ENCODE peak calls at places on chromosomes 16 and 17, in six cellular contexts. One of them, this sample, is unnamed.

GRCh38 chr17:76556759-76557367 is 17.0 kb downstream of the PRCD start:
- DNase-seq in GM23248: peak; percentile 54
- DNase-seq in GM23338: peak; percentile 55
- DNase-seq in SK-N-SH: no peak
- DNase-seq in hepatocyte: peak; percentile 70
- DNase-seq in neural progenitor cell: peak; percentile 25
- DNase-seq in this sample: peak; percentile 40

GRCh38 chr16:47311738-47312505 is 148.9 kb downstream of the ITFG1 start:
- DNase-seq in hepatocyte: peak; percentile 7
- DNase-seq in neural progenitor cell: peak; percentile 20
- DNase-seq in SK-N-SH: no peak
- DNase-seq in GM23248: peak; percentile 12
- DNase-seq in GM23338: peak; percentile 65
- DNase-seq in this sample: peak; percentile 61

GRCh38 chr17:83076930-83077329 is 2.5 kb upstream of the METRNL start:
- DNase-seq in GM23248: no peak
- DNase-seq in neural progenitor cell: no peak
- DNase-seq in hepatocyte: no peak
- DNase-seq in SK-N-SH: peak; percentile 71
- DNase-seq in GM23338: no peak
- DNase-seq in this sample: peak; percentile 31

GRCh38 chr17:82592751-82593589 is 55.3 kb downstream of the WDR45B start:
- DNase-seq in SK-N-SH: peak; percentile 84
- DNase-seq in hepatocyte: peak; percentile 84
- DNase-seq in GM23248: peak; percentile 72
- DNase-seq in neural progenitor cell: peak; percentile 78
- DNase-seq in GM23338: peak; percentile 88
- DNase-seq in this sample: peak; percentile 83

GRCh38 chr16:88785106-88785924 is at the start of gene PIEZO1:
- DNase-seq in neural progenitor cell: peak; percentile 70
- DNase-seq in hepatocyte: peak; percentile 88
- DNase-seq in GM23248: peak; percentile 86
- DNase-seq in GM23338: peak; percentile 54
- DNase-seq in SK-N-SH: peak; percentile 86
- DNase-seq in this sample: peak; percentile 53

GRCh38 chr17:67673006-67673405 is 44.7 kb upstream of the NOL11 start:
- DNase-seq in neural progenitor cell: no peak
- DNase-seq in GM23248: no peak
- DNase-seq in hepatocyte: no peak
- DNase-seq in SK-N-SH: no peak
- DNase-seq in GM23338: no peak
- DNase-seq in this sample: no peak

GRCh38 chr17:58315281-58315711 is 13.3 kb downstream of the TSPOAP1 start:
- DNase-seq in neural progenitor cell: no peak
- DNase-seq in hepatocyte: no peak
- DNase-seq in GM23338: no peak
- DNase-seq in GM23248: no peak
- DNase-seq in SK-N-SH: peak; percentile 16
- DNase-seq in this sample: peak; percentile 72

GRCh38 chr16:48318630-48319029 is 66.6 kb downstream of the SIAH1 start:
- DNase-seq in SK-N-SH: no peak
- DNase-seq in hepatocyte: no peak
- DNase-seq in neural progenitor cell: no peak
- DNase-seq in GM23248: no peak
- DNase-seq in GM23338: peak; percentile 78
- DNase-seq in this sample: no peak

GRCh38 chr16:63945805-63946204 is 1176.1 kb downstream of the CDH11 start:
- DNase-seq in SK-N-SH: no peak
- DNase-seq in neural progenitor cell: no peak
- DNase-seq in GM23338: no peak
- DNase-seq in hepatocyte: no peak
- DNase-seq in GM23248: peak; percentile 49
- DNase-seq in this sample: no peak

GRCh38 chr16:585351-585750 is 4.5 kb upstream of the RAB40C start:
- DNase-seq in neural progenitor cell: peak; percentile 56
- DNase-seq in GM23338: peak; percentile 64
- DNase-seq in SK-N-SH: peak; percentile 83
- DNase-seq in hepatocyte: no peak
- DNase-seq in GM23248: no peak
- DNase-seq in this sample: no peak

GRCh38 chr17:836154-836553 is 54.0 kb downstream of the MRM3 start:
- DNase-seq in hepatocyte: no peak
- DNase-seq in GM23338: peak; percentile 59
- DNase-seq in neural progenitor cell: no peak
- DNase-seq in GM23248: peak; percentile 78
- DNase-seq in SK-N-SH: no peak
- DNase-seq in this sample: no peak

GRCh38 chr17:14310101-14310500 is 9.2 kb downstream of the HS3ST3B1 start:
- DNase-seq in SK-N-SH: no peak
- DNase-seq in GM23338: no peak
- DNase-seq in hepatocyte: no peak
- DNase-seq in neural progenitor cell: peak; percentile 32
- DNase-seq in GM23248: no peak
- DNase-seq in this sample: no peak

GRCh38 chr17:80145076-80146075 is 1.6 kb downstream of the EIF4A3 start:
- DNase-seq in SK-N-SH: no peak
- DNase-seq in GM23338: no peak
- DNase-seq in hepatocyte: no peak
- DNase-seq in neural progenitor cell: no peak
- DNase-seq in GM23248: peak; percentile 11
- DNase-seq in this sample: peak; percentile 28

GRCh38 chr17:41965694-41966375 is 760 bp upstream of the CNP start:
- DNase-seq in GM23248: peak; percentile 79
- DNase-seq in SK-N-SH: peak; percentile 54
- DNase-seq in hepatocyte: peak; percentile 93
- DNase-seq in GM23338: peak; percentile 93
- DNase-seq in neural progenitor cell: peak; percentile 79
- DNase-seq in this sample: peak; percentile 87

GRCh38 chr16:87064731-87065720 is 252.2 kb downstream of the C16orf95 start:
- DNase-seq in GM23248: no peak
- DNase-seq in SK-N-SH: no peak
- DNase-seq in neural progenitor cell: no peak
- DNase-seq in hepatocyte: no peak
- DNase-seq in GM23338: no peak
- DNase-seq in this sample: no peak

GRCh38 chr16:63745456-63745855 is 1376.4 kb downstream of the CDH11 start:
- DNase-seq in hepatocyte: no peak
- DNase-seq in GM23248: no peak
- DNase-seq in GM23338: no peak
- DNase-seq in neural progenitor cell: no peak
- DNase-seq in SK-N-SH: no peak
- DNase-seq in this sample: no peak

GRCh38 chr17:7120123-7120522 is 5.5 kb upstream of the ASGR2 start:
- DNase-seq in GM23248: no peak
- DNase-seq in neural progenitor cell: no peak
- DNase-seq in SK-N-SH: no peak
- DNase-seq in hepatocyte: no peak
- DNase-seq in GM23338: no peak
- DNase-seq in this sample: no peak

GRCh38 chr17:41678907-41679739 is 9.6 kb upstream of the EIF1 start:
- DNase-seq in GM23248: peak; percentile 66
- DNase-seq in neural progenitor cell: no peak
- DNase-seq in GM23338: no peak
- DNase-seq in SK-N-SH: no peak
- DNase-seq in hepatocyte: no peak
- DNase-seq in this sample: peak; percentile 40

GRCh38 chr17:51371732-51372151 is 111.4 kb downstream of the UTP18 start:
- DNase-seq in GM23338: peak; percentile 87
- DNase-seq in GM23248: peak; percentile 57
- DNase-seq in hepatocyte: peak; percentile 79
- DNase-seq in neural progenitor cell: peak; percentile 85
- DNase-seq in SK-N-SH: peak; percentile 85
- DNase-seq in this sample: peak; percentile 85

GRCh38 chr17:953767-954166 is 25.8 kb downstream of the NXN start:
- DNase-seq in GM23338: no peak
- DNase-seq in hepatocyte: no peak
- DNase-seq in SK-N-SH: no peak
- DNase-seq in neural progenitor cell: no peak
- DNase-seq in GM23248: no peak
- DNase-seq in this sample: no peak

GRCh38 chr16:29891525-29892457 is 7.6 kb downstream of the SEZ6L2 start:
- DNase-seq in SK-N-SH: no peak
- DNase-seq in GM23248: no peak
- DNase-seq in hepatocyte: peak; percentile 64
- DNase-seq in GM23338: no peak
- DNase-seq in neural progenitor cell: no peak
- DNase-seq in this sample: no peak

GRCh38 chr16:80441935-80442334 is 98.9 kb upstream of the DYNLRB2 start:
- DNase-seq in GM23338: no peak
- DNase-seq in neural progenitor cell: no peak
- DNase-seq in hepatocyte: no peak
- DNase-seq in GM23248: no peak
- DNase-seq in SK-N-SH: no peak
- DNase-seq in this sample: no peak

GRCh38 chr16:11391576-11391975 is 46.3 kb downstream of the RMI2 start:
- DNase-seq in hepatocyte: peak; percentile 18
- DNase-seq in neural progenitor cell: no peak
- DNase-seq in SK-N-SH: peak; percentile 45
- DNase-seq in GM23338: peak; percentile 67
- DNase-seq in GM23248: no peak
- DNase-seq in this sample: peak; percentile 24

DNA sequence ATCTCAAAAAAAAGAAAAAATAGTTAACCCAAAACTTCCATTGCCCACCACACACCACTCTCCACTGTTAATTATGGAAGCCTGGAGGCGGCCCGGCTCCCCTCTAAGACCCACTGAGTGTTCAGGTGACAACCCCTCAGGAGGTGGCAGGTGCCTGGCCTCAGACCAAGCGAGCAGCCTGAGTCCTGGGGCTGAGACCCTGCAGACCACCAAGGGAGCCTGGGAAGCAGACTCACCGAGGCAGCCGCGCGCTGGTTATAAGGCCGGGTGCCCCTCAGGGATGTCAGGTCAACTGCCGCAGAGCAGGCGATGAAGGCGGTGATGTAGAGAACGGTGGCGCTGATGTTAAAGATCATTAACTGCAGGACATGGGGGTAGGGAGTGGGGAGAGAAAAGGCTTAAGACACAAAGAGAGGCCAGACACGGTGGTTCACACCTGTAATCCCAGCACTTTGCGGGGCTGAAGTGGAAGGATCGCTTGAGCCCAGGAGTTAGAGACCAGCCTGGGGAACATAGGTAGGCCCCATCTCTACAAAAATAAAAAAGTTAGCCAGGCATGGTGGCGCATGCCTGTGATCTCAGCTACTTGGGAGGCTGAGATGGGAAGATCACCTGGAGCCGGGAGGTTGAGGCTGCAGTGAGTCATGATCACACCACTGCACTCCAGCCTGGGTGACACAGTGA is 13.3 kb downstream of the ARL2BP start:
- DNase-seq in GM23248: no peak
- DNase-seq in neural progenitor cell: no peak
- DNase-seq in SK-N-SH: no peak
- DNase-seq in hepatocyte: no peak
- DNase-seq in GM23338: no peak
- DNase-seq in this sample: no peak
- TF ChIP-seq EZH2phosphoT487 in GM23248: no peak
- TF ChIP-seq EZH2phosphoT487 in neural progenitor cell: no peak
- TF ChIP-seq EZH2phosphoT487 in SK-N-SH: no peak
- TF ChIP-seq EZH2phosphoT487 in hepatocyte: no peak
- TF ChIP-seq EZH2phosphoT487 in GM23338: no peak
- TF ChIP-seq EZH2phosphoT487 in this sample: no peak

GRCh38 chr17:66474258-66474657 is 171.8 kb downstream of the PRKCA start:
- DNase-seq in SK-N-SH: no peak
- DNase-seq in GM23338: peak; percentile 83
- DNase-seq in hepatocyte: no peak
- DNase-seq in neural progenitor cell: peak; percentile 80
- DNase-seq in GM23248: no peak
- DNase-seq in this sample: no peak
- TF ChIP-seq EZH2phosphoT487 in SK-N-SH: no peak
- TF ChIP-seq EZH2phosphoT487 in GM23338: no peak
- TF ChIP-seq EZH2phosphoT487 in hepatocyte: no peak
- TF ChIP-seq EZH2phosphoT487 in neural progenitor cell: no peak
- TF ChIP-seq EZH2phosphoT487 in GM23248: no peak
- TF ChIP-seq EZH2phosphoT487 in this sample: no peak

DNA sequence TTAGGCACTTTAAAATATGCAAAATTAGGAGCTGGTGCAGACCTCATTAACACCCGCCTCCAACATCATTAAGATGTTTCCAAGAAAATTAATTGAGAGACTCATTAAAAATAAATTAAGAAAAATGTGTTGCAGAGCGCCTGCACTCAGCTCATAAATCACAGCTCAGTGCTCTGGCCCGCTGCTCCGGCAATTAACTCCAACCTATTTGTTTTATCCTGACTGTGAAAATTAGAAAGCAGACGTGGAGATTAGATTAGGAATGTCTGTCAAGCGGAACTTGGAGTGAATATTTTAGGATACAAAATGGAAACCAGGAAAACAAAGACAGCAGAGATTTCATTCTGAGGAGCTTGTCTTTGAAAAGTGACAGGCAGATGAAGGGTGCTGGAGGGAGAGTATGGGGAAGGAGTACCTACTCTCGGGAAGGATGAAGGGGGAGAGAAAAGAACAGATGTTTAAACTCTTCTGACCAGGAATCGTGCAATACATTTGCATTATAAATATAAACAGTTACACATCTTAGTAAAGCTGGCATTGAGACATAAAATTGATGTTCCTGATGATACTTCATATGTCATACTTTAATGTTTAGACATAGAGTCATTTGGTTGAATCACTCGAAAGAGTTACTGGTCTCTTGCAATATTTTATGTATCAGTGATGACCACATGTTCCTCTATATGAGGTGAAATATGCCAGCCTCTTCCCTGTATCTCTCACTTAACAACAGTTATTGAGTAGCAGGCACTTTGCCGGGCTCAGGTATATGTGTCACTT is 49.5 kb upstream of the PMFBP1 start:
- DNase-seq in GM23338: no peak
- DNase-seq in hepatocyte: no peak
- DNase-seq in GM23248: peak; percentile 50
- DNase-seq in neural progenitor cell: no peak
- DNase-seq in SK-N-SH: no peak
- DNase-seq in this sample: no peak
- TF ChIP-seq EZH2phosphoT487 in GM23338: no peak
- TF ChIP-seq EZH2phosphoT487 in hepatocyte: no peak
- TF ChIP-seq EZH2phosphoT487 in GM23248: no peak
- TF ChIP-seq EZH2phosphoT487 in neural progenitor cell: no peak
- TF ChIP-seq EZH2phosphoT487 in SK-N-SH: no peak
- TF ChIP-seq EZH2phosphoT487 in this sample: no peak

GRCh38 chr17:40035162-40035559 is 19.0 kb downstream of the MED24 start:
- DNase-seq in SK-N-SH: peak; percentile 80
- DNase-seq in hepatocyte: peak; percentile 54
- DNase-seq in neural progenitor cell: peak; percentile 88
- DNase-seq in GM23248: peak; percentile 65
- DNase-seq in GM23338: peak; percentile 90
- DNase-seq in this sample: no peak
- TF ChIP-seq EZH2phosphoT487 in SK-N-SH: no peak
- TF ChIP-seq EZH2phosphoT487 in hepatocyte: no peak
- TF ChIP-seq EZH2phosphoT487 in neural progenitor cell: no peak
- TF ChIP-seq EZH2phosphoT487 in GM23248: no peak
- TF ChIP-seq EZH2phosphoT487 in GM23338: no peak
- TF ChIP-seq EZH2phosphoT487 in this sample: no peak

GRCh38 chr17:21019976-21020575 is 22.7 kb downstream of the USP22 start:
- DNase-seq in SK-N-SH: peak; percentile 61
- DNase-seq in neural progenitor cell: peak; percentile 29
- DNase-seq in GM23248: peak; percentile 62
- DNase-seq in GM23338: peak; percentile 44
- DNase-seq in hepatocyte: no peak
- DNase-seq in this sample: peak; percentile 13
- TF ChIP-seq EZH2phosphoT487 in SK-N-SH: no peak
- TF ChIP-seq EZH2phosphoT487 in neural progenitor cell: no peak
- TF ChIP-seq EZH2phosphoT487 in GM23248: no peak
- TF ChIP-seq EZH2phosphoT487 in GM23338: no peak
- TF ChIP-seq EZH2phosphoT487 in hepatocyte: no peak
- TF ChIP-seq EZH2phosphoT487 in this sample: no peak

This sample was measured in PC-3.